ENCODE peak calls at places on chromosomes 7 and 10, in ten cellular contexts. H, A, O, P, X, S, N, F, L and Y are unnamed samples.

GRCh38 chr7:44978511-44979366 is at the start of gene MYO1G:
- DNase-seq in L (peak; percentile 51), F (no peak), H (no peak), X (no peak), S (no peak), N (peak; percentile 66), A (no peak), P (no peak), O (no peak), Y (no peak)

GRCh38 chr10:71383972-71384687 is 12.6 kb upstream of the CDH23 start:
- DNase-seq in X (peak; percentile 83), L (peak; percentile 76), O (peak; percentile 21), A (peak; percentile 58), S (peak; percentile 57), N (peak; percentile 73), P (no peak), H (peak; percentile 46), F (peak; percentile 24), Y (no peak)

GRCh38 chr7:56033671-56034432 is 17.4 kb downstream of the PSPH start:
- DNase-seq in P (no peak), F (peak; percentile 12), X (peak; percentile 54), A (peak; percentile 70), O (peak; percentile 70), H (peak; percentile 50), S (peak; percentile 79), L (peak; percentile 55), N (peak; percentile 71), Y (peak; percentile 68)

GRCh38 chr7:106217089-106217542 is 67.7 kb downstream of the NAMPT start:
- DNase-seq in A (peak; percentile 84), S (peak; percentile 96), H (peak; percentile 89), L (peak; percentile 84), F (peak; percentile 59), N (peak; percentile 82), P (peak; percentile 22), O (peak; percentile 42), X (no peak), Y (peak; percentile 12)

GRCh38 chr7:132782777-132783633 is 206.7 kb upstream of the PLXNA4 start:
- DNase-seq in S (peak; percentile 19), A (peak; percentile 30), N (no peak), O (peak; percentile 84), X (no peak), L (no peak), F (no peak), P (no peak), H (no peak), Y (no peak)

GRCh38 chr7:44798649-44799275 is 2.3 kb downstream of the PPIA start:
- DNase-seq in A (no peak), O (no peak), P (no peak), X (no peak), S (no peak), L (no peak), F (no peak), N (no peak), H (no peak), Y (no peak)

GRCh38 chr7:40093631-40094350 is 40.6 kb downstream of the MPLKIP start:
- DNase-seq in P (no peak), F (no peak), L (no peak), A (no peak), N (no peak), X (no peak), H (no peak), S (no peak), O (no peak), Y (no peak)

GRCh38 chr7:5234852-5235831 is 45.1 kb downstream of the WIPI2 start:
- DNase-seq in N (no peak), P (no peak), H (peak; percentile 50), A (peak; percentile 65), O (peak; percentile 16), F (no peak), X (no peak), S (no peak), L (no peak), Y (peak; percentile 41)

GRCh38 chr7:158816995-158817394 is 12.3 kb downstream of the ESYT2 start:
- DNase-seq in F (no peak), S (no peak), A (peak; percentile 86), P (no peak), X (no peak), N (peak; percentile 67), H (no peak), L (peak; percentile 40), O (no peak), Y (peak; percentile 75)

GRCh38 chr10:110903280-110904278 is 15.4 kb downstream of the BBIP1 start:
- DNase-seq in A (no peak), H (no peak), S (no peak), N (no peak), L (no peak), X (no peak), P (no peak), F (no peak), O (peak; percentile 26), Y (no peak)

GRCh38 chr7:102875700-102876192 is 37.1 kb upstream of the LRRC17 start:
- DNase-seq in P (peak; percentile 28), F (no peak), A (peak; percentile 97), X (no peak), L (peak; percentile 27), H (no peak), O (peak; percentile 100), N (no peak), S (peak; percentile 94), Y (peak; percentile 99)

GRCh38 chr10:132419631-132420468 is 22.9 kb downstream of the PWWP2B start:
- DNase-seq in H (no peak), L (peak; percentile 66), X (no peak), N (no peak), O (no peak), A (no peak), F (no peak), S (peak; percentile 29), P (no peak), Y (no peak)

GRCh38 chr7:151014950-151015349 is 9.3 kb downstream of the ATG9B start:
- DNase-seq in L (no peak), A (peak; percentile 33), F (no peak), O (no peak), P (no peak), H (no peak), S (no peak), X (no peak), N (no peak), Y (no peak)

GRCh38 chr7:155412416-155413253 is 45.3 kb upstream of the EN2 start:
- DNase-seq in F (no peak), H (peak; percentile 10), L (peak; percentile 68), A (peak; percentile 57), S (peak; percentile 37), O (peak; percentile 6), X (peak; percentile 52), N (peak; percentile 46), P (no peak), Y (peak; percentile 19)

GRCh38 chr10:52283174-52283573 is 30.9 kb upstream of the DKK1 start:
- DNase-seq in O (peak; percentile 31), F (no peak), P (no peak), S (peak; percentile 38), N (no peak), H (no peak), L (no peak), X (no peak), A (peak; percentile 45), Y (peak; percentile 18)

GRCh38 chr10:76868088-76868949 is 769.3 kb downstream of the KCNMA1 start:
- DNase-seq in H (no peak), O (no peak), N (no peak), S (no peak), L (no peak), A (peak; percentile 35), F (no peak), P (no peak), X (no peak), Y (no peak)

DNA sequence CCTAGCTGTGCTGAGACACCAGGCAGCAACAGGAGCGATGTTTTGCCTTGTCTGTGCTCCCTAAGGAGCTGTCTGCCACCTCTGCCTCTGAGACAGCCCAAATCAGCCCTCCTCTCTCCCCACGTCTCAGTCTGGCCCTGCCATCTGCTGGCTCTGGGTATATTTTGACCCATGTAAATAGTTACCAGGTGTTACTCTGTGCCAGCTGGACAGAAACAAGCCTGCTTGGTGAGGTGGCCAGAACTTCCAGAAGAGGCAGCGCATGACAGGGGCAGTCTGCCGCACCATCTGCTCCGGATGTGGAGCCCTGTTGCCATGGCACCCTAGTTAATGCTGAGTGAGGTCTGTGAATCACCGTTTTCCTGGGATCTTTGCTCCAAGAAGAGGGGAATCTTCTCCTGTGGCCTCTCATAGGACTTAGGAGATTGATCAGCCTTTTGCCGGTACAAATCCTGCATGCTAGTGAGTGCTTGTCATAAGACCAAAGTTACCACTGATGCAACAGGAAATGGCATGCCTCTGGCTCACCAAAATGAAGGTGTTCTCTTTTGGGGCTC is 31.8 kb downstream of the GSTO2 start:
- DNase-seq in P (peak; percentile 91), S (peak; percentile 95), H (peak; percentile 80), F (peak; percentile 76), O (peak; percentile 99), X (peak; percentile 78), L (peak; percentile 72), A (peak; percentile 79), N (no peak), Y (peak; percentile 95)
- H3K4me3 ChIP-seq in P (peak overlapping the region; percentile 47), S (no peak overlapping the region), H (no peak overlapping the region), F (no peak overlapping the region), O (no peak overlapping the region), X (no peak overlapping the region), L (no peak overlapping the region), A (no peak overlapping the region), N (no peak overlapping the region), Y (no peak overlapping the region)

DNA sequence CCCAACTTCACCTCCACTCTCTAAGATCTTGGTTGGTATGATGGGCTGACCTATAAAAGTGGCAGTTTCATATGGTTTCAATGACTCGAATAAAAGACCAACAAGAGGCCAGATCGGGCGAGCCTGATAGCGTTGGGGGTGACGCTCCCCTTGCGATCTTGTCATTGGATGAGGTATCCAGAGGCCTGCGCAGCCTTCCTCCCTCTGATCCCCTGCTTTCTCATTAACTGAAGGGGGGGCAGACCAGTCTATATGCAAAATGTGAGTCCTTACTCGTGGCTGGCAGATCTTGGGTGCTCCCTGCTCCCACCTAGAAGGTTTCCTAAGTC is 937 bp upstream of the COBL start:
- DNase-seq in P (no peak), X (no peak), S (no peak), O (no peak), F (no peak), A (no peak), N (no peak), L (no peak), H (no peak), Y (no peak)
- H3K27ac ChIP-seq in P (no peak overlapping the region), X (peak overlapping the region; percentile 79), S (no peak overlapping the region), O (no peak overlapping the region), F (peak overlapping the region; percentile 81), A (no peak overlapping the region), N (no peak overlapping the region), L (peak overlapping the region; percentile 91), H (peak overlapping the region; percentile 90), Y (no peak overlapping the region)

DNA sequence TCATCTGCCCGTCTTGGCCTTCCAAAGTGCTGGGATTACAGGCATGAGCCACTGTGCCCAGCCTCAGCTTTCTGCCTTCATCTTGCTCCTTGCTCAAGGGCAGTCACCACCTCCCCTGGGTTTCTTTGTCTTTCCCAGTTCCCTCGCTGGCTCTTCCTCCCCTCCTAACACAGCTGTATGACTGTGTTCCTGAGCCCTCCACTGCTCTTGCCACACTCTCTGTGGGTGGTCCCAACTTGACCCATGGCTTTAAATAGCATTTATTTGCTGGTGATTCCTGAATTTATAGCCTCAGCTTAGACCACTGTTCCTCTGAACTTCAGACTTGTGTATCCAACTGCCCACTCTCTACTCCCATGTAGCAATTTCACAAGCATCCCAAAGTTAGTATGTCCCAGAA is 181.3 kb downstream of the BAMBI start:
- DNase-seq in O (no peak), S (no peak), L (no peak), P (no peak), A (no peak), H (no peak), F (no peak), N (no peak), X (no peak), Y (no peak)
- H3K4me3 ChIP-seq in O (no peak overlapping the region), S (no peak overlapping the region), L (no peak overlapping the region), P (no peak overlapping the region), A (no peak overlapping the region), H (no peak overlapping the region), F (no peak overlapping the region), N (no peak overlapping the region), X (no peak overlapping the region), Y (no peak overlapping the region)

GRCh38 chr10:87092356-87092860 is 2.2 kb downstream of the GLUD1 start:
- DNase-seq in A (peak; percentile 49), L (no peak), N (no peak), O (peak; percentile 37), X (no peak), F (no peak), H (peak; percentile 44), P (no peak), S (peak; percentile 55), Y (peak; percentile 31)
- H3K27ac ChIP-seq in A (peak overlapping the region; percentile 76), L (peak overlapping the region; percentile 98), N (no peak overlapping the region), O (peak overlapping the region; percentile 71), X (peak overlapping the region; percentile 79), F (peak overlapping the region; percentile 97), H (peak overlapping the region; percentile 90), P (peak overlapping the region; percentile 98), S (no peak overlapping the region), Y (peak overlapping the region; percentile 87)